ENCODE peak calls at places on chromosomes 3 and 15, in four cellular contexts. X is fibroblast of gingiva; T is stimulated activated CD4-positive, alpha-beta T cell treated with anti-CD3 and anti-CD28 coated beads, Interleukin-2, amount 100 ng/mL, for 48 hours; Q is CD8-positive, alpha-beta memory T cell. O is an unnamed sample.
A peak's percentile ranks its signal among the peaks of the same experiment; 100 is the strongest.

GRCh38 chr15:63938486-63939061 is 104.8 kb upstream of the HERC1 start:
- DNase-seq in X (no peak), T (no peak), Q (no peak), O (no peak)

GRCh38 chr3:64616953-64617352 is 70.8 kb downstream of the ADAMTS9 start:
- DNase-seq in X (no peak), T (no peak), Q (no peak), O (no peak)

GRCh38 chr3:31227152-31227581 is 305.6 kb upstream of the STT3B start:
- DNase-seq in X (no peak), T (no peak), Q (no peak), O (no peak)

GRCh38 chr3:151468284-151468917 is 7.5 kb upstream of the IGSF10 start:
- DNase-seq in X (peak; percentile 46), T (peak; percentile 21), Q (peak; percentile 49), O (peak; percentile 28)

GRCh38 chr3:140198242-140198641 is 263.3 kb downstream of the CLSTN2 start:
- DNase-seq in X (no peak), T (no peak), Q (no peak), O (no peak)

GRCh38 chr15:52567886-52568568 is 803 bp downstream of the ARPP19 start:
- DNase-seq in X (no peak), T (peak; percentile 35), Q (peak; percentile 67), O (peak; percentile 21)

GRCh38 chr15:94242257-94242656 is 10.9 kb downstream of the MCTP2 start:
- DNase-seq in X (no peak), T (no peak), Q (no peak), O (no peak)

GRCh38 chr3:127637546-127637945 is 8.6 kb downstream of the PODXL2 start:
- DNase-seq in X (no peak), T (no peak), Q (no peak), O (no peak)

GRCh38 chr3:46987485-46988401 is 8.3 kb downstream of the NBEAL2 start:
- DNase-seq in X (no peak), T (peak; percentile 74), Q (peak; percentile 96), O (no peak)

GRCh38 chr15:26157081-26157480 is 294.0 kb upstream of the ATP10A start:
- DNase-seq in X (no peak), T (no peak), Q (no peak), O (no peak)

GRCh38 chr3:4824948-4825325 is 154.3 kb upstream of the BHLHE40 start:
- DNase-seq in X (no peak), T (no peak), Q (no peak), O (no peak)

GRCh38 chr15:90291679-90292356 is 26.3 kb downstream of the NGRN start:
- DNase-seq in X (no peak), T (no peak), Q (no peak), O (no peak)

GRCh38 chr3:14803981-14804834 is 14.6 kb upstream of the FGD5 start:
- DNase-seq in X (no peak), T (no peak), Q (no peak), O (no peak)

GRCh38 chr3:84836961-84837360 is 121.8 kb upstream of the CADM2 start:
- DNase-seq in X (no peak), T (no peak), Q (no peak), O (no peak)

GRCh38 chr15:57375827-57376694 is at the start of gene CGNL1:
- DNase-seq in X (no peak), T (no peak), Q (no peak), O (peak; percentile 52)